ENCODE peak calls at places on chromosomes 13 and 19, in four cellular contexts. Q is WTC11; F is gastrocnemius medialis; H is activated CD4-positive, alpha-beta T cell treated with anti-CD3 and anti-CD28 coated beads, Interleukin-2, amount 50 U/mL, for 24 hours. R is an unnamed sample.

GRCh38 chr19:41767105-41767504 is 11.8 kb downstream of the CEACAM6 start:
- DNase-seq in F (no peak), H (no peak), Q (no peak), R (no peak)

GRCh38 chr13:110390572-110390971 is 83.5 kb downstream of the COL4A2 start:
- DNase-seq in H (no peak), Q (no peak), F (no peak), R (no peak)

GRCh38 chr19:4910594-4911273 is 1.4 kb downstream of the UHRF1 start:
- DNase-seq in F (no peak), Q (no peak), H (no peak), R (no peak)

GRCh38 chr13:40508112-40508511 is 158.3 kb downstream of the FOXO1 start:
- DNase-seq in H (no peak), F (no peak), Q (no peak), R (no peak)

GRCh38 chr13:97281028-97281427 is 58.9 kb downstream of the MBNL2 start:
- DNase-seq in H (no peak), Q (no peak), F (no peak), R (no peak)

GRCh38 chr13:35648109-35648508 is 171.6 kb upstream of the MAB21L1 start:
- DNase-seq in F (no peak), Q (no peak), H (no peak), R (no peak)

GRCh38 chr19:20661150-20661819 is at the start of gene ZNF626:
- DNase-seq in Q (peak), F (peak), H (peak), R (peak)

GRCh38 chr19:5974721-5975387 is 3.1 kb downstream of the RANBP3 start:
- DNase-seq in F (no peak), H (no peak), Q (no peak), R (no peak)

GRCh38 chr19:34232566-34233481 is 21.5 kb upstream of the GARRE1 start:
- DNase-seq in H (no peak), F (no peak), Q (no peak), R (no peak)

GRCh38 chr13:100512422-100512821 is 76.2 kb downstream of the GGACT start:
- DNase-seq in F (no peak), Q (no peak), H (no peak), R (no peak)

GRCh38 chr13:52010890-52011689 is at the start of gene ATP7B:
- DNase-seq in F (no peak), Q (peak), H (peak), R (peak)

GRCh38 chr19:34145741-34146202 is 26.5 kb upstream of the LSM14A start:
- DNase-seq in H (peak), Q (peak), F (no peak), R (no peak)

GRCh38 chr13:33286143-33286542 is 588 bp upstream of the STARD13 start:
- DNase-seq in Q (no peak), F (no peak), H (no peak), R (no peak)

GRCh38 chr13:112849500-112849899 is 119.5 kb upstream of the MCF2L start:
- DNase-seq in Q (no peak), H (no peak), F (no peak), R (no peak)

GRCh38 chr13:113624235-113624587 is 33.8 kb downstream of the ATP4B start:
- DNase-seq in F (no peak), Q (no peak), H (no peak), R (no peak)

R was measured in H1.